ENCODE peak calls at places on chromosomes 12 and 14, in nine cellular contexts. One of them, this sample, is unnamed.

GRCh38 chr12:122449317-122449716 is 26.8 kb upstream of the CLIP1 start:
- DNase-seq in mesenchymal stem cell: peak; percentile 92
- DNase-seq in ureter: no peak
- DNase-seq in NCI-H446 treated with DMSO at 0.1 percent for 48 hours: no peak
- DNase-seq in ascending aorta: no peak
- DNase-seq in upper lobe of right lung: peak; percentile 1
- DNase-seq in NCI-H2029: no peak
- DNase-seq in heart right ventricle: no peak
- DNase-seq in G401: no peak
- DNase-seq in this sample: no peak

GRCh38 chr14:54048736-54049135 is 92.1 kb upstream of the BMP4 start:
- DNase-seq in upper lobe of right lung: no peak
- DNase-seq in NCI-H446 treated with DMSO at 0.1 percent for 48 hours: no peak
- DNase-seq in NCI-H2029: no peak
- DNase-seq in ascending aorta: no peak
- DNase-seq in ureter: no peak
- DNase-seq in G401: no peak
- DNase-seq in mesenchymal stem cell: no peak
- DNase-seq in heart right ventricle: no peak
- DNase-seq in this sample: no peak

GRCh38 chr12:72522411-72522810 is 250.2 kb downstream of the TRHDE start:
- DNase-seq in heart right ventricle: no peak
- DNase-seq in G401: no peak
- DNase-seq in upper lobe of right lung: no peak
- DNase-seq in NCI-H2029: no peak
- DNase-seq in ureter: no peak
- DNase-seq in ascending aorta: no peak
- DNase-seq in mesenchymal stem cell: no peak
- DNase-seq in NCI-H446 treated with DMSO at 0.1 percent for 48 hours: no peak
- DNase-seq in this sample: no peak

GRCh38 chr14:50063876-50064420 is 52.4 kb downstream of the VCPKMT start:
- DNase-seq in NCI-H446 treated with DMSO at 0.1 percent for 48 hours: no peak
- DNase-seq in mesenchymal stem cell: no peak
- DNase-seq in G401: no peak
- DNase-seq in ascending aorta: no peak
- DNase-seq in heart right ventricle: no peak
- DNase-seq in ureter: no peak
- DNase-seq in upper lobe of right lung: peak; percentile 25
- DNase-seq in NCI-H2029: no peak
- DNase-seq in this sample: no peak

GRCh38 chr14:100392266-100392850 is 69.2 kb downstream of the SLC25A47 start:
- DNase-seq in ureter: no peak
- DNase-seq in heart right ventricle: no peak
- DNase-seq in G401: peak; percentile 47
- DNase-seq in ascending aorta: no peak
- DNase-seq in mesenchymal stem cell: peak; percentile 59
- DNase-seq in NCI-H446 treated with DMSO at 0.1 percent for 48 hours: no peak
- DNase-seq in upper lobe of right lung: no peak
- DNase-seq in NCI-H2029: no peak
- DNase-seq in this sample: no peak

GRCh38 chr12:116861331-116861730 is 19.9 kb downstream of the HRK start:
- DNase-seq in upper lobe of right lung: no peak
- DNase-seq in NCI-H446 treated with DMSO at 0.1 percent for 48 hours: no peak
- DNase-seq in ascending aorta: peak; percentile 9
- DNase-seq in G401: no peak
- DNase-seq in NCI-H2029: peak; percentile 52
- DNase-seq in heart right ventricle: peak; percentile 74
- DNase-seq in ureter: no peak
- DNase-seq in mesenchymal stem cell: peak; percentile 56
- DNase-seq in this sample: peak; percentile 86

GRCh38 chr12:124956571-124956970 is 32.4 kb downstream of the DHX37 start:
- DNase-seq in ascending aorta: no peak
- DNase-seq in NCI-H446 treated with DMSO at 0.1 percent for 48 hours: no peak
- DNase-seq in heart right ventricle: no peak
- DNase-seq in upper lobe of right lung: no peak
- DNase-seq in NCI-H2029: no peak
- DNase-seq in ureter: no peak
- DNase-seq in mesenchymal stem cell: no peak
- DNase-seq in G401: no peak
- DNase-seq in this sample: no peak

GRCh38 chr12:48977290-48978281 is 536 bp upstream of the WNT1 start:
- DNase-seq in heart right ventricle: no peak
- DNase-seq in ureter: no peak
- DNase-seq in mesenchymal stem cell: peak; percentile 62
- DNase-seq in upper lobe of right lung: peak; percentile 87
- DNase-seq in G401: no peak
- DNase-seq in NCI-H2029: no peak
- DNase-seq in NCI-H446 treated with DMSO at 0.1 percent for 48 hours: no peak
- DNase-seq in ascending aorta: no peak
- DNase-seq in this sample: no peak

GRCh38 chr12:113935459-113935858 is 30.7 kb downstream of the RBM19 start:
- DNase-seq in upper lobe of right lung: no peak
- DNase-seq in G401: no peak
- DNase-seq in ascending aorta: no peak
- DNase-seq in NCI-H446 treated with DMSO at 0.1 percent for 48 hours: no peak
- DNase-seq in heart right ventricle: no peak
- DNase-seq in NCI-H2029: no peak
- DNase-seq in mesenchymal stem cell: no peak
- DNase-seq in ureter: no peak
- DNase-seq in this sample: no peak

GRCh38 chr12:67705394-67706370 is 57.1 kb downstream of the DYRK2 start:
- DNase-seq in heart right ventricle: peak; percentile 55
- DNase-seq in upper lobe of right lung: no peak
- DNase-seq in NCI-H2029: no peak
- DNase-seq in mesenchymal stem cell: peak; percentile 82
- DNase-seq in ureter: no peak
- DNase-seq in ascending aorta: no peak
- DNase-seq in NCI-H446 treated with DMSO at 0.1 percent for 48 hours: no peak
- DNase-seq in G401: no peak
- DNase-seq in this sample: no peak

GRCh38 chr12:86228656-86229055 is 27.5 kb downstream of the MGAT4C start:
- DNase-seq in mesenchymal stem cell: no peak
- DNase-seq in ureter: no peak
- DNase-seq in G401: no peak
- DNase-seq in NCI-H446 treated with DMSO at 0.1 percent for 48 hours: no peak
- DNase-seq in upper lobe of right lung: no peak
- DNase-seq in NCI-H2029: no peak
- DNase-seq in ascending aorta: no peak
- DNase-seq in heart right ventricle: no peak
- DNase-seq in this sample: no peak

This sample was measured in SHP77 treated with DMSO at 0.1 percent for 48 hours.